ENCODE peak calls at places on chromosomes 4 and X, in six cellular contexts. M is stomach, H is GM12878, J is astrocyte, Z is upper lobe of right lung, F is foreskin fibroblast. V is an unnamed sample.

GRCh38 chrX:80026116-80026515 is 11.6 kb downstream of the TBX22 start:
- DNase-seq in M (no peak), H (no peak), J (no peak), Z (no peak), F (no peak), V (no peak)

GRCh38 chrX:140664939-140665338 is 44.6 kb upstream of the LINC00632 start:
- DNase-seq in M (no peak), H (no peak), J (peak; percentile 10), Z (no peak), F (no peak), V (peak; percentile 36)

GRCh38 chr4:165502919-165503907 is 124.4 kb downstream of the CPE start:
- DNase-seq in M (no peak), H (no peak), J (peak; percentile 52), Z (no peak), F (no peak), V (peak; percentile 87)

GRCh38 chr4:60726779-60727178 is 473.3 kb upstream of the ADGRL3 start:
- DNase-seq in M (no peak), H (no peak), J (no peak), Z (no peak), F (peak; percentile 50), V (no peak)

GRCh38 chrX:120672389-120672788 is 42.5 kb upstream of the C1GALT1C1 start:
- DNase-seq in M (peak; percentile 30), H (no peak), J (peak; percentile 83), Z (no peak), F (peak; percentile 90), V (peak; percentile 90)

GRCh38 chrX:6151971-6152370 is 76.7 kb downstream of the NLGN4X start:
- DNase-seq in M (no peak), H (no peak), J (no peak), Z (no peak), F (peak; percentile 3), V (no peak)

GRCh38 chr4:183262776-183263100 is 57.3 kb downstream of the CLDN22 start:
- DNase-seq in M (no peak), H (no peak), J (no peak), Z (no peak), F (no peak), V (no peak)

GRCh38 chrX:7088968-7089615 is 58.4 kb upstream of the STS start:
- DNase-seq in M (no peak), H (no peak), J (no peak), Z (no peak), F (no peak), V (no peak)

GRCh38 chr4:189096717-189097116 is 844.0 kb upstream of the FRG1 start:
- DNase-seq in M (no peak), H (no peak), J (no peak), Z (no peak), F (no peak), V (no peak)

GRCh38 chr4:80226091-80226490 is 28.8 kb downstream of the PRDM8 start:
- DNase-seq in M (no peak), H (no peak), J (no peak), Z (no peak), F (peak; percentile 49), V (no peak)

GRCh38 chrX:49072712-49073095 is 1.1 kb downstream of the PRAF2 start:
- DNase-seq in M (no peak), H (no peak), J (no peak), Z (no peak), F (peak; percentile 31), V (peak; percentile 1)

GRCh38 chr4:112747035-112747434 is 110.1 kb downstream of the LARP7 start:
- DNase-seq in M (no peak), H (no peak), J (no peak), Z (no peak), F (no peak), V (no peak)

GRCh38 chr4:163582688-163583087 is 88.2 kb downstream of the TMA16 start:
- DNase-seq in M (no peak), H (no peak), J (no peak), Z (no peak), F (no peak), V (no peak)

GRCh38 chr4:113292371-113293042 is 243.1 kb downstream of the ANK2 start:
- DNase-seq in M (no peak), H (no peak), J (peak; percentile 26), Z (no peak), F (peak; percentile 85), V (peak; percentile 61)

GRCh38 chrX:74179071-74179470 is 124.9 kb upstream of the ZCCHC13 start:
- DNase-seq in M (no peak), H (no peak), J (peak; percentile 66), Z (no peak), F (peak; percentile 56), V (peak; percentile 53)

GRCh38 chr4:157225096-157225495 is 4.6 kb downstream of the GRIA2 start:
- DNase-seq in M (no peak), H (no peak), J (no peak), Z (no peak), F (no peak), V (no peak)

GRCh38 chr4:37442062-37442323 is 197.4 kb downstream of the NWD2 start:
- DNase-seq in M (no peak), H (no peak), J (no peak), Z (no peak), F (no peak), V (no peak)

GRCh38 chr4:120155287-120155686 is 88.6 kb upstream of the MAD2L1 start:
- DNase-seq in M (no peak), H (no peak), J (no peak), Z (no peak), F (peak; percentile 30), V (no peak)

GRCh38 chr4:100075056-100075455 is 115.2 kb downstream of the DDIT4L start:
- DNase-seq in M (no peak), H (no peak), J (peak; percentile 60), Z (no peak), F (no peak), V (peak; percentile 42)

GRCh38 chrX:39898147-39898546 is 199.6 kb downstream of the BCOR start:
- DNase-seq in M (no peak), H (no peak), J (no peak), Z (no peak), F (no peak), V (no peak)

GRCh38 chrX:39903343-39903742 is 194.4 kb downstream of the BCOR start:
- DNase-seq in M (no peak), H (no peak), J (peak; percentile 83), Z (no peak), F (peak; percentile 55), V (peak; percentile 69)

GRCh38 chrX:39899876-39900787 is 197.6 kb downstream of the BCOR start:
- DNase-seq in M (no peak), H (no peak), J (no peak), Z (no peak), F (peak; percentile 18), V (no peak)

GRCh38 chrX:39899059-39899458 is 198.7 kb downstream of the BCOR start:
- DNase-seq in M (no peak), H (no peak), J (no peak), Z (no peak), F (no peak), V (no peak)

GRCh38 chrX:39900788-39901170 is 197.0 kb downstream of the BCOR start:
- DNase-seq in M (no peak), H (no peak), J (no peak), Z (no peak), F (peak; percentile 55), V (peak; percentile 22)
- H3K4me3 ChIP-seq in M (no peak overlapping the region), H (no peak overlapping the region), J (no peak overlapping the region), Z (no peak overlapping the region), F (no peak overlapping the region), V (no peak overlapping the region)

DNA sequence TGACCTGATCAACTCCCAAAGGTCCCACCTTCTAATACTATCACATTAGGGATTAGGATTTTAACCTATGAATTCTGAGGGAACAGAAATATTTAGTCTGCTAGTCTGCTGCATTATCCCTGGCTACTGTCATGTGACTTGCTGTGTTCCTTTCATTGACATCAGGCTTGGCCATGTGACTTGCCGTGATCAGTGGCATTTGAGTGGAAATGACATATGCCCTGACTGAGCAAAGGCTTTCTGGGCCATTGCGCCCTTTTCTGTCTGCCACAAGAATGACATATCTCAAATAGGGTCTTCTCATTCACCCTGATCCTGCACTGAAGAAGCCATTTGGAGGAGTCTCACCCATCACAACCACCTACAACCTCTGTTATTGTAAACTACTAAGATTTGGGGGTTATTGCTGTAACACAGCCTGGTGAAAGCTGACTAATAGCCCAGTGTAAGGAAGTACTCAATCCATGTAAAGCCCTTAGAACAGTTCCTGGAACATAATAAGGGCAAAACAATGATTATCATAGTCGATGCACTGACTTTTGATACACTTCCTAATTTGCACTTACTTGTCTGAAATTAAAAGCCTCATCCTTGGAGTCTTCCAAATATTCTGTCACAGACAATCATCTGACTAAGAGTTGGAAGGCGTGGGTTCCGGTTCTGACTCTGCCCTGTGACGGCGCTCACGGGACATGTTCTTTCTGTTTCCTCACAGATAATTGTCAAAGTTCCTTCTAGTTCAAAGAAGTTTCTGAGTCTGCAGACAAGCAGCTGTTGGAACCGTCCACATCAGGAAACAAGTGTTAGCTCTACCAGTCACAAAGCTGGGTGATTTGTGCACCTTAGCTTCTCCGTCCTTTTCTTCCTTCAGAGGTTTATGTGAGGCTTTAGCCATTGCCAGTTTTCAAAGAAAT is 33.2 kb upstream of the RASGEF1B start:
- DNase-seq in M (peak; percentile 52), H (no peak), J (no peak), Z (peak; percentile 84), F (no peak), V (no peak)
- TF ChIP-seq CTCF in M (no peak), H (no peak), J (no peak), Z (peak; percentile 9), F (no peak), V (no peak)

GRCh38 chrX:40176979-40177430 is 79.2 kb upstream of the BCOR start:
- DNase-seq in M (no peak), H (no peak), J (no peak), Z (no peak), F (no peak), V (peak; percentile 64)

GRCh38 chrX:40177942-40178715 is 80.4 kb upstream of the BCOR start:
- DNase-seq in M (no peak), H (no peak), J (no peak), Z (no peak), F (no peak), V (no peak)

GRCh38 chrX:40176256-40176978 is 78.7 kb upstream of the BCOR start:
- DNase-seq in M (peak; percentile 70), H (no peak), J (no peak), Z (peak; percentile 90), F (peak; percentile 64), V (peak; percentile 48)

GRCh38 chrX:40179333-40179732 is 81.6 kb upstream of the BCOR start:
- DNase-seq in M (no peak), H (no peak), J (no peak), Z (no peak), F (no peak), V (no peak)

GRCh38 chrX:40177489-40177888 is 79.7 kb upstream of the BCOR start:
- DNase-seq in M (no peak), H (no peak), J (no peak), Z (no peak), F (no peak), V (no peak)
- H3K4me3 ChIP-seq in M (peak overlapping the region; percentile 57), H (peak overlapping the region; percentile 63), J (no peak overlapping the region), Z (peak overlapping the region; percentile 64), F (no peak overlapping the region), V (no peak overlapping the region)

DNA sequence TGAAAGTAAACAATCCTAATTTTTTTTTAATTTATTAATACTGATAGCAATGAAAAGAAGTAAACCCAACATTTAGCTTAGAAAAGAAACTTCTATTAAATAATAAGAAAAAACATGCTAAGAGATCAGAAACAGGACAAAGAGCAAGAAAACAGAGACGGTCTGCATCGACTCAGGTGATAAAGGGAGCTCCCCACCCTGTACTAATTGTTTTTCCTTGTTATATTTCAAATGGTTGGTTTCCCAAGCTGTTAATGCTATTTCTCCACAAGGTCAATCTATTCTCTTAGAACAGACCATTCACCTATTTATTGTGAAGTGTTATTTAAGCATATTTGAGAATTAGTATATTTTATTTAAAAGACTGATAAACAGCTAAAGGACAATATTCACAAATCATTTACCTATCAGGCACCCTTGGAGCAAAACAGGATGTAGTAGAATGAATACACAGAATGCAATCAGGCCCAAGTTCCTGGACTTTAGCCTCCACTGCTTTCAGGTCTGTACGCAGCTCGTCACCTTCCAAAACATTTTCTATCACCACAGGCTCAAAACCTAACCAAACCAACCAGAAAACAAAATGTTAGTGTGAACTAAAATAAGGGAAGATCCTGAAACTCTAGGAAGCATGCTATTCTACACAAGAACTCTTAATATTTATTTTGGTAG is 5.5 kb downstream of the SEPSECS start:
- DNase-seq in M (peak; percentile 31), H (no peak), J (no peak), Z (no peak), F (no peak), V (no peak)
- TF ChIP-seq CTCF in M (no peak), H (no peak), J (no peak), Z (no peak), F (no peak), V (no peak)